ENCODE peak calls at places on chromosomes 6 and 20, in nine cellular contexts. U is ascending aorta, H is GM12865, G is GM10248, V is cardiac fibroblast, W is fibroblast of lung, L is progenitor cell of endocrine pancreas, E is GM06990, B is bronchial epithelial cell. O is an unnamed sample.

GRCh38 chr6:47413752-47414516 is 63.7 kb upstream of the CD2AP start:
- DNase-seq in B (peak), E (peak), W (peak), L (no peak), U (no peak), V (peak), G (peak), H (peak), O (peak)

GRCh38 chr6:3403244-3404154 is 53.4 kb downstream of the SLC22A23 start:
- DNase-seq in B (peak), U (no peak), E (no peak), V (no peak), G (no peak), L (peak), W (no peak), H (no peak), O (peak)

GRCh38 chr20:60116128-60116909 is 158.1 kb downstream of the CDH26 start:
- DNase-seq in W (no peak), G (no peak), L (no peak), U (no peak), E (no peak), V (no peak), H (no peak), B (no peak), O (no peak)

GRCh38 chr20:34751453-34751852 is 47.3 kb downstream of the TP53INP2 start:
- DNase-seq in V (no peak), E (no peak), W (no peak), U (no peak), H (no peak), B (no peak), L (no peak), G (no peak), O (no peak)

GRCh38 chr6:33843086-33843695 is 39.4 kb upstream of the MLN start:
- DNase-seq in W (no peak), B (no peak), H (no peak), L (no peak), U (no peak), E (no peak), G (no peak), V (no peak), O (peak)

GRCh38 chr6:47922391-47922790 is 140.6 kb downstream of the OPN5 start:
- DNase-seq in L (no peak), E (no peak), B (no peak), W (peak), H (no peak), G (no peak), V (no peak), U (no peak), O (no peak)

GRCh38 chr6:166325383-166326042 is 16.8 kb downstream of the SFT2D1 start:
- DNase-seq in W (no peak), H (peak), U (no peak), E (peak), G (peak), V (no peak), B (no peak), L (no peak), O (no peak)

GRCh38 chr6:33683051-33683571 is 28.4 kb downstream of the UQCC2 start:
- DNase-seq in V (no peak), U (no peak), G (no peak), H (no peak), L (no peak), W (no peak), B (no peak), E (no peak), O (no peak)

GRCh38 chr6:34982424-34982852 is 93.4 kb downstream of the ANKS1A start:
- DNase-seq in V (peak), E (no peak), U (no peak), G (peak), L (no peak), W (peak), H (no peak), B (peak), O (no peak)

GRCh38 chr20:62178316-62179161 is 4.3 kb upstream of the MTG2 start:
- DNase-seq in V (no peak), B (no peak), H (no peak), G (no peak), U (no peak), L (no peak), W (no peak), E (no peak), O (no peak)

GRCh38 chr20:22805219-22805618 is 220.8 kb upstream of the FOXA2 start:
- DNase-seq in L (peak), W (peak), U (peak), G (no peak), H (no peak), E (no peak), B (peak), V (peak), O (peak)

GRCh38 chr6:3808759-3809514 is 40.2 kb upstream of the FAM50B start:
- DNase-seq in L (no peak), E (no peak), V (peak), H (no peak), U (peak), G (no peak), B (peak), W (peak), O (no peak)

GRCh38 chr20:20551409-20551808 is 161.0 kb downstream of the RALGAPA2 start:
- DNase-seq in G (no peak), V (no peak), U (no peak), B (no peak), W (no peak), E (no peak), L (no peak), H (no peak), O (no peak)

GRCh38 chr20:10883166-10883565 is 209.4 kb upstream of the JAG1 start:
- DNase-seq in W (no peak), H (peak), L (no peak), E (no peak), B (no peak), U (no peak), G (no peak), V (no peak), O (no peak)

GRCh38 chr6:156703719-156704118 is 73.5 kb upstream of the ARID1B start:
- DNase-seq in L (no peak), H (no peak), E (no peak), B (no peak), G (no peak), U (no peak), W (peak), V (peak), O (no peak)

GRCh38 chr6:105609375-105609991 is 206.6 kb upstream of the PREP start:
- DNase-seq in E (no peak), H (no peak), B (no peak), V (no peak), U (no peak), W (peak), L (no peak), G (no peak), O (no peak)

GRCh38 chr6:110116258-110116657 is 63.2 kb downstream of the WASF1 start:
- DNase-seq in W (no peak), H (no peak), E (no peak), V (no peak), U (no peak), G (no peak), L (no peak), B (peak), O (no peak)

GRCh38 chr6:99810295-99810694 is 183.7 kb downstream of the MCHR2 start:
- DNase-seq in E (no peak), G (no peak), B (no peak), U (no peak), W (no peak), L (no peak), V (no peak), H (no peak), O (no peak)

GRCh38 chr20:44720617-44720993 is 5.4 kb downstream of the CCN5 start:
- DNase-seq in G (no peak), U (peak), E (no peak), H (no peak), W (peak), V (peak), L (no peak), B (no peak), O (no peak)

GRCh38 chr6:100768816-100769351 is 112.2 kb downstream of the ASCC3 start:
- DNase-seq in V (no peak), L (no peak), E (no peak), W (no peak), G (no peak), U (no peak), B (no peak), H (no peak), O (no peak)

GRCh38 chr6:110181131-110182027 is 1.2 kb downstream of the CDC40 start:
- DNase-seq in H (peak), G (no peak), V (peak), L (no peak), U (no peak), W (peak), E (peak), B (peak), O (no peak)

GRCh38 chr6:159981591-159982245 is 12.8 kb downstream of the IGF2R start:
- DNase-seq in L (no peak), H (peak), U (no peak), E (no peak), W (peak), V (peak), B (no peak), G (peak), O (no peak)

GRCh38 chr6:158008894-158009891 is 27.5 kb downstream of the SYNJ2 start:
- DNase-seq in L (no peak), B (no peak), H (peak), U (no peak), W (peak), V (peak), G (no peak), E (no peak), O (no peak)

GRCh38 chr6:3271756-3272155 is 13.0 kb downstream of the PSMG4 start:
- DNase-seq in L (no peak), E (no peak), V (no peak), W (no peak), U (no peak), H (no peak), B (no peak), G (no peak), O (no peak)

GRCh38 chr6:133610974-133611373 is 277.9 kb upstream of the TCF21 start:
- DNase-seq in H (no peak), G (no peak), V (peak), W (peak), B (no peak), L (no peak), E (no peak), U (no peak), O (no peak)

GRCh38 chr20:41352666-41353065 is 12.0 kb downstream of the LPIN3 start:
- DNase-seq in E (no peak), U (no peak), B (no peak), V (no peak), G (no peak), H (no peak), W (no peak), L (no peak), O (no peak)

GRCh38 chr6:16486661-16487060 is 248.3 kb downstream of the GMPR start:
- DNase-seq in G (no peak), E (no peak), W (no peak), U (no peak), B (no peak), L (no peak), V (no peak), H (no peak), O (no peak)

GRCh38 chr6:67630146-67630545 is 1004.9 kb upstream of the ADGRB3 start:
- DNase-seq in G (no peak), B (peak), V (peak), U (no peak), W (peak), H (no peak), E (no peak), L (no peak), O (no peak)

GRCh38 chr20:38658879-38659612 is 57.4 kb downstream of the ARHGAP40 start:
- DNase-seq in V (peak), E (no peak), H (peak), B (peak), G (peak), L (peak), U (no peak), W (no peak), O (peak)

DNA sequence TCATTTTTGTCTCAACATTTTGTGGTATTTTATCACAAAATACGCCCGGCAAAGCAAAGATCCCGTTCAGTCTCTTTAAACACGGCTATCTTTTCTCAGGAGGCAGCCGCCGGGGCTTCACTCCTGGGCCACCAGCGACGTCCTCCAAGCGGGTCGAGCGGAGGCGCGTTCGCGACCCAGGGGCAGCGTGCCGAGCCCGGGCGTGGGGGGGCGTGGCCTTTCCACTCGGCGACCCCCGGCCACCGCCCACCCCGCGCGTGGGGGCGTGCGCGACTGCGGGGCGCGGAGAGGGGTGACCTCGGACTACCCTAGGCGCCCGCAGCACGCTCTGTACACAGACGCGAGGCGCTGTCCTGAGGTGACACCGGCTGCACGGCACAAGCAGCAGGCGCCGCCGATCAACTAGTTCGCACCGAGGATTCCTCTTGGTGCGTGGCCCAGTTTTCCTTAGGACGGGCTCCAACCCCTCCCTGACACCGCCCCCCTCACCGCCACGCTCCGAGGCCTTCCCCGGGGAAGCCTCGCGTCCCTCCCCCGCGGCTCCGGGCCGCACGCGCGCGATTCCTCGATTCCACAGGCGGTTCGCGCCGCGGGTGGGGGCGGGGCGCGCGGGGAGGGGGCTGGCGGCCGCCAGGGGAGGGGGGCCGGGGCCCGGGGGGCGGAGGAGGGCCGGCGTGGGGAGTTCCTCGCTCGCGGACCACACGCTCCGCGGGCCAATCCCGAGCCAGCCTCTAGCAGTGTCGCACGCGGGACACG is 1.1 kb upstream of the JARID2 start:
- DNase-seq in L (peak), B (peak), W (peak), G (peak), H (peak), V (peak), U (peak), E (peak), O (peak)
- TF ChIP-seq CTCF in L (no peak), B (no peak), W (no peak), G (no peak), H (no peak), V (no peak), U (no peak), E (no peak), O (no peak)

DNA sequence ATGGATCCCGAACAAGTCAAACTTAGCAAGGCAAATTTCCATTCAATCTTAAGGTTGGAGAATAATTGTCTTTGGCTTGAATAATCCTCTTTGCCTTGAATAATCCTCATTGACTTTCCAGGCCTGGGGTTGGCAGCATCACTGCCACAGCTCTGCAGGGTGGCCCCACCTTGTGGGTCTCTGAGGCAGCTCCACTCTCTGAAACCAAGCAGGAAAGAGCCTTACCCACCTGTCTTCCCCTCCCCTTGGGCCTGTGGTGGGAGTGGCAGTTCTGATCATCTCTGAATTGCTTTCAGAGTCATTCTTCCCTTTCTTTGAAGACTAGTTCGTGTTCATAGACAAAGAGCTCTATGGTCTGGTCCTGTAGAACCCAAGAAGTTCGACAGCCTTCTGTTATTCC is 47.5 kb downstream of the KCNQ5 start:
- DNase-seq in W (no peak), G (no peak), E (no peak), B (no peak), H (no peak), L (no peak), V (no peak), U (no peak), O (no peak)
- TF ChIP-seq CTCF in W (no peak), G (no peak), E (no peak), B (no peak), H (no peak), L (no peak), V (no peak), U (no peak), O (no peak)

DNA sequence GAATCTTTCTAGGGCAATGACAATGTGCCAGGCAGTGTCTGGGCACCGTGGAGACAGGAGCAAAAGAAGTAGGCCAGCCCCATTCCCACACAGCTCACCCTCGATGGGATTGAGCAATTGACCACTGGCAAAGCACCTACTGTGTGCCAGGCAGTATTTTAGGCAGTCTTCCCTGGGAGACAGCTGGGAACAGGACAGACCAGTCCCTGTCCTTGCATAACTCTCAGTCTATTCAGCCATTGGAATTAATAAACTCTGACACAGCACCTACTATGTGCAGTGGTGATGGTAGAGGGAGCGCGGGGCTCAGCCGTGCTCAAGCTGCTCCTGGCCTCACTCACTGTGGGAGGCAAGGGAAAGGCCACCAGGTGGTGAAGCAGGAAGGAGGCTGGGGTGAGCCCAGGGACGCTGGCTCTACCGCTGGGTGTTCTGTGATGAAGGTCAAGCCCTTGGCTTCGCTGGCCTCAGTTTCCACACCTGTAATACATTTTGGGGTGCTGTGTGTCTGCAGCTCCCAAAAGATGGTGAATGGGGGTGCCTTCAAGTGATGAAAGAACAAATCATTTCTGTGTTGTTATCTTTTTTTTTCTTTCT is 122.3 kb upstream of the PMEPA1 start:
- DNase-seq in W (no peak), U (no peak), B (no peak), E (no peak), H (no peak), L (no peak), V (no peak), G (no peak), O (no peak)
- TF ChIP-seq CTCF in W (no peak), U (no peak), B (no peak), E (no peak), H (no peak), L (no peak), V (no peak), G (no peak), O (no peak)

GRCh38 chr20:36144336-36144735 is 10.2 kb upstream of the EPB41L1 start:
- DNase-seq in G (no peak), H (no peak), V (no peak), U (no peak), B (no peak), E (no peak), W (no peak), L (no peak), O (no peak)

GRCh38 chr20:36145877-36146707 is 8.4 kb upstream of the EPB41L1 start:
- DNase-seq in L (no peak), V (no peak), W (peak), B (no peak), H (peak), E (no peak), G (no peak), U (peak), O (no peak)

GRCh38 chr20:36135821-36136220 is 18.7 kb upstream of the EPB41L1 start:
- DNase-seq in W (no peak), V (no peak), E (no peak), L (no peak), U (no peak), B (no peak), G (no peak), H (no peak), O (no peak)

DNA sequence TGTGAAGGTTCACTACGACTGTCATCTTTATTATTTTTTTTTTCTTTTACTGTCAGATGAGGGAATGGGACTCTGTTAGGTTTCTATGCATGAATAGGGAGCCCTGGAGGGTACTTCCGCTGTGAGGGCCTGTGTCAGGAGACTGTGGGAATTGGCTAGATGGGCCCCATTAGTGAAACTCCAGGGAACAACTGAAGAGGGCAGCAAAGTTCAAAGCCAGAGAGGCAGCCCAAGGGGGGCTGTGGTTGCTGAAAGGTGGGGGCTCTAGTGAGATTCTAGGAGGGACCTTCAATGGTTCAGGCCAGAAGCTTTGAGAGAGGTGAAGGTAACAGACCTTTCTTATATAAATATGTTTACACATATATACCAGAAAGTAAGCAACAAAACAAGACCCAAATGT is 13.2 kb upstream of the EPB41L1 start:
- DNase-seq in G (no peak), H (no peak), L (no peak), W (no peak), B (no peak), V (no peak), E (no peak), U (no peak), O (no peak)
- TF ChIP-seq CTCF in G (no peak), H (no peak), L (no peak), W (no peak), B (no peak), V (no peak), E (no peak), U (no peak), O (no peak)

O was measured in nephron progenitor cell.